ENCODE peak calls at places on chromosomes 5 and 9, in five cellular contexts. One of them, this sample, is unnamed.

GRCh38 chr5:110768138-110768845 is 29.5 kb downstream of the SLC25A46 start:
- DNase-seq in GM23338: peak; percentile 13
- DNase-seq in transverse colon: no peak
- DNase-seq in breast epithelium: no peak
- DNase-seq in GM12878: no peak
- DNase-seq in this sample: no peak

GRCh38 chr5:7823601-7824000 is 27.3 kb downstream of the CFAP90 start:
- DNase-seq in breast epithelium: no peak
- DNase-seq in transverse colon: no peak
- DNase-seq in GM23338: no peak
- DNase-seq in GM12878: no peak
- DNase-seq in this sample: no peak

GRCh38 chr9:35606726-35607125 is 1.7 kb downstream of the TESK1 start:
- DNase-seq in breast epithelium: no peak
- DNase-seq in GM12878: no peak
- DNase-seq in transverse colon: no peak
- DNase-seq in GM23338: no peak
- DNase-seq in this sample: no peak

GRCh38 chr5:73780297-73781080 is 154.5 kb downstream of the ARHGEF28 start:
- DNase-seq in transverse colon: peak; percentile 21
- DNase-seq in breast epithelium: no peak
- DNase-seq in GM23338: no peak
- DNase-seq in GM12878: no peak
- DNase-seq in this sample: no peak

GRCh38 chr5:91244380-91245073 is 138.6 kb downstream of the ARRDC3 start:
- DNase-seq in GM23338: peak; percentile 52
- DNase-seq in GM12878: no peak
- DNase-seq in breast epithelium: no peak
- DNase-seq in transverse colon: no peak
- DNase-seq in this sample: no peak

GRCh38 chr9:6712041-6712440 is 45.7 kb upstream of the KDM4C start:
- DNase-seq in GM12878: no peak
- DNase-seq in transverse colon: no peak
- DNase-seq in GM23338: no peak
- DNase-seq in breast epithelium: no peak
- DNase-seq in this sample: no peak

GRCh38 chr9:107707419-107707837 is 217.9 kb upstream of the KLF4 start:
- DNase-seq in GM23338: no peak
- DNase-seq in breast epithelium: no peak
- DNase-seq in transverse colon: no peak
- DNase-seq in GM12878: no peak
- DNase-seq in this sample: no peak

GRCh38 chr9:137161558-137162483 is 8.0 kb downstream of the LRRC26 start:
- DNase-seq in breast epithelium: no peak
- DNase-seq in GM12878: no peak
- DNase-seq in GM23338: peak; percentile 73
- DNase-seq in transverse colon: no peak
- DNase-seq in this sample: no peak

GRCh38 chr9:104900871-104901270 is 27.1 kb downstream of the ABCA1 start:
- DNase-seq in breast epithelium: no peak
- DNase-seq in GM23338: no peak
- DNase-seq in transverse colon: no peak
- DNase-seq in GM12878: no peak
- DNase-seq in this sample: no peak

DNA sequence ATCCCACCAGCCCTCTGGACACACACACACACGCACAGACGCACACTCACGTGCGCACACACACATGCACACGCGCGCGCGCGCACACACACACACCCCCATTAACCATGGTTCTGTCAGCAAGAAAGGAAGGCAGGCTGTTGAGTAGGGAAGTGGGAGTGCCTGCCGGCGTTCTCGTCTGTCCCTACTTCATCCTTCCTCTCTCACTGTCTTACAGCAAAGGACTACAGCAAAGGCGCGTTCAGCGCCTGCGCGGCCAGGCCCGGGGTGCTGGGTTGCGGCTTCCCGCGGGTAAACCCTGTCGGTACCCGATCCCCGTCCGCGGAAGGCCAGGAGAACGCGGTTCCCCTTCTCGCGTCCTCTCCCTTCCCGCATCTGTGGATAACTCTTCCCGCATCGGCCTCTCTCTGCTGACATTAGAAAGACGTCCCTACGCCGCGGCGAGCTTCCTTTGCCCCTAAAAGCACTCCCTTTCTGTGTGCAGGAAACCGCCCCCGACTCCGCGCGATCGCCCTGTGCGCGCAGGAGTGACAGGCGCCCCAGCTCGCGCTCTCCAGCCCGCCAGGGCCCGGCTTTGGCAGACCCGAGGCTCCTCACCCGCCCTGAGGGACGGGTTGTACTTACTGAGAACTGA is 219.2 kb downstream of the AGTPBP1 start:
- DNase-seq in transverse colon: peak; percentile 11
- DNase-seq in breast epithelium: no peak
- DNase-seq in GM23338: peak; percentile 77
- DNase-seq in GM12878: no peak
- DNase-seq in this sample: no peak
- H3K4me3 ChIP-seq in transverse colon: no peak overlapping the region
- H3K4me3 ChIP-seq in breast epithelium: peak overlapping the region; percentile 67
- H3K4me3 ChIP-seq in GM23338: peak overlapping the region; percentile 80
- H3K4me3 ChIP-seq in GM12878: peak overlapping the region; percentile 47
- H3K4me3 ChIP-seq in this sample: peak overlapping the region; percentile 69

GRCh38 chr5:56566374-56567249 is 248.7 kb upstream of the MAP3K1 start:
- DNase-seq in transverse colon: no peak
- DNase-seq in GM23338: no peak
- DNase-seq in breast epithelium: no peak
- DNase-seq in GM12878: no peak
- DNase-seq in this sample: no peak
- TF ChIP-seq POLR2AphosphoS5 in transverse colon: no peak
- TF ChIP-seq POLR2AphosphoS5 in GM23338: no peak
- TF ChIP-seq POLR2AphosphoS5 in breast epithelium: no peak
- TF ChIP-seq POLR2AphosphoS5 in GM12878: no peak
- TF ChIP-seq POLR2AphosphoS5 in this sample: no peak

GRCh38 chr5:3598236-3598635 is 2.6 kb downstream of the IRX1 start:
- DNase-seq in transverse colon: no peak
- DNase-seq in GM23338: no peak
- DNase-seq in breast epithelium: no peak
- DNase-seq in GM12878: no peak
- DNase-seq in this sample: no peak
- H3K4me3 ChIP-seq in transverse colon: no peak overlapping the region
- H3K4me3 ChIP-seq in GM23338: peak overlapping the region; percentile 55
- H3K4me3 ChIP-seq in breast epithelium: peak overlapping the region; percentile 69
- H3K4me3 ChIP-seq in GM12878: no peak overlapping the region
- H3K4me3 ChIP-seq in this sample: no peak overlapping the region

DNA sequence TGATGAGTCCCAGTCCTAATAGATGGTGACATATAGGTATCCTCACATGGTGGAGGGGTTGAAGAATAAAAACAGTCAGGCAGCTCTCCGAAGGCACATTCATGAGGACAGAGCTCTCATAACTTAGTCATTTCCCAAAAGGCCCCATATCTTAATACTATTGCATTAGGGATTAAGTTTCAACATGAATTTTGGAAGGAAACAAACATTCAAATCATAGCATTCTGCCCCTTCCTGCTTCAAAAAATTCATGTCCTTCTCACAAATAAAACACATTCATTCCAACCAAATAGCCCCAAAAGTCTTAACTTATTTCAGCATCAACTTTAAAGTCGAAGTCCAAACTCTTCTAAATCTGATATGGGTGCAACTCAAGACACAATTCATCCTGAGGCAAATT is 277.2 kb upstream of the NR4A3 start:
- DNase-seq in transverse colon: no peak
- DNase-seq in GM23338: no peak
- DNase-seq in GM12878: no peak
- DNase-seq in breast epithelium: no peak
- DNase-seq in this sample: no peak
- TF ChIP-seq POLR2AphosphoS5 in transverse colon: no peak
- TF ChIP-seq POLR2AphosphoS5 in GM23338: no peak
- TF ChIP-seq POLR2AphosphoS5 in GM12878: no peak
- TF ChIP-seq POLR2AphosphoS5 in breast epithelium: no peak
- TF ChIP-seq POLR2AphosphoS5 in this sample: no peak

GRCh38 chr5:1104327-1105006 is 7.4 kb downstream of the SLC12A7 start:
- DNase-seq in GM12878: no peak
- DNase-seq in breast epithelium: no peak
- DNase-seq in transverse colon: no peak
- DNase-seq in GM23338: no peak
- DNase-seq in this sample: no peak
- H3K4me3 ChIP-seq in GM12878: no peak overlapping the region
- H3K4me3 ChIP-seq in breast epithelium: no peak overlapping the region
- H3K4me3 ChIP-seq in transverse colon: peak overlapping the region; percentile 11
- H3K4me3 ChIP-seq in GM23338: no peak overlapping the region
- H3K4me3 ChIP-seq in this sample: no peak overlapping the region

DNA sequence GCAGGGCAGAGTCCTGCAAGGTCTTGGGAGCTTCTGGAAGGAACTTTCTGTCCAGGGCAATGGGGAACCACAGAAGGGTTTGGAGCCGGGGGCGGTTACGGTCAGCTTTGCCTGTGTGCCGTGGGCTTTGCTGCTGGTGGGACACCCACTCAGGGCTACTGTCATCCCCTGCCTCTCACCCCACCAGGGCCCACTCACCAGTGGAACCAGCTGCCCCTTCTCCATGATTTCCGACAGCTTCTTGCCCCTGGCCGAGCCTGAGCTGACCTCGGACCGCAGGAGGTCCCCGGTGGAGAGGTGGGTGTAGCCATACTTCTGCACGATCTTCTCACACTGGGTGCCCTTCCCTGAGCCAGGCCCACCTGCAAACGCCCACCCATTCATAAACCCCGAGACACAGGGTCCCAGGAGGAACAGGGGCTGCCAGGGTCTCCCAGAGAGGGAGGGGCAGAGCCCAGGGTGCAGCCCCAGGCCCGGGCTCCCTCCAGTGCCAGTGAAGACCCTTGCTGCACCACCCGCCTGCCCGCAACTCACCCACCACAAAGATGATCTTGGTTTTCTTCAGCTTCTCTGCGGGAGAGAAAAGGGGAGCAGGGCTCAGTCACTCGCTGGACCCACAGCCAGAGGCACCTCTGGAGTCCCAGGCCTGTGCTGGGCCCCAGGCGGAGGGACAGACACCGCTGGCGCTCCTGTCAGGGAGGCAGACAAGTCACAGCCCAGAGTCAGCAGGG is 4.8 kb downstream of the AK1 start:
- DNase-seq in transverse colon: no peak
- DNase-seq in breast epithelium: no peak
- DNase-seq in GM12878: no peak
- DNase-seq in GM23338: no peak
- DNase-seq in this sample: no peak
- TF ChIP-seq POLR2AphosphoS5 in transverse colon: no peak
- TF ChIP-seq POLR2AphosphoS5 in breast epithelium: no peak
- TF ChIP-seq POLR2AphosphoS5 in GM12878: no peak
- TF ChIP-seq POLR2AphosphoS5 in GM23338: no peak
- TF ChIP-seq POLR2AphosphoS5 in this sample: no peak